ENCODE peak calls at places on chromosome 9, in four cellular contexts. One of them, this sample, is unnamed. For H3K27me3, the result is how much of the 10 kb centered on the place peaks cover.

GRCh38 chr9:27572918-27573698 is at the start of gene C9orf72:
- DNase-seq in astrocyte: peak
- DNase-seq in lung: peak
- DNase-seq in psoas muscle: peak
- DNase-seq in this sample: peak

GRCh38 chr9:129403743-129404620 is 216.9 kb downstream of the C9orf50 start:
- DNase-seq in astrocyte: no peak
- DNase-seq in lung: no peak
- DNase-seq in psoas muscle: peak
- DNase-seq in this sample: no peak

GRCh38 chr9:84711936-84712335 is 42.4 kb downstream of the NTRK2 start:
- DNase-seq in astrocyte: peak
- DNase-seq in lung: no peak
- DNase-seq in psoas muscle: peak
- DNase-seq in this sample: no peak

GRCh38 chr9:114153761-114154596 is 1.4 kb upstream of the COL27A1 start:
- DNase-seq in astrocyte: peak
- DNase-seq in lung: no peak
- DNase-seq in psoas muscle: no peak
- DNase-seq in this sample: no peak

GRCh38 chr9:80994892-80995291 is 694.5 kb downstream of the TLE1 start:
- DNase-seq in astrocyte: peak
- DNase-seq in lung: no peak
- DNase-seq in psoas muscle: no peak
- DNase-seq in this sample: no peak

GRCh38 chr9:7402704-7403389 is 396.7 kb downstream of the DMAC1 start:
- DNase-seq in astrocyte: no peak
- DNase-seq in lung: no peak
- DNase-seq in psoas muscle: no peak
- DNase-seq in this sample: no peak

GRCh38 chr9:114149765-114150340 is 5.5 kb upstream of the COL27A1 start:
- DNase-seq in astrocyte: no peak
- DNase-seq in lung: no peak
- DNase-seq in psoas muscle: no peak
- DNase-seq in this sample: no peak

GRCh38 chr9:98324801-98325200 is 69.4 kb upstream of the TBC1D2 start:
- DNase-seq in astrocyte: no peak
- DNase-seq in lung: no peak
- DNase-seq in psoas muscle: no peak
- DNase-seq in this sample: no peak

GRCh38 chr9:72401396-72401795 is 36.4 kb upstream of the ZFAND5 start:
- DNase-seq in astrocyte: no peak
- DNase-seq in lung: no peak
- DNase-seq in psoas muscle: no peak
- DNase-seq in this sample: no peak

GRCh38 chr9:131657890-131658752 is 81.8 kb downstream of the RAPGEF1 start:
- DNase-seq in astrocyte: peak
- DNase-seq in lung: no peak
- DNase-seq in psoas muscle: no peak
- DNase-seq in this sample: no peak

GRCh38 chr9:18260527-18260926 is 213.4 kb upstream of the ADAMTSL1 start:
- DNase-seq in astrocyte: peak
- DNase-seq in lung: no peak
- DNase-seq in psoas muscle: no peak
- DNase-seq in this sample: no peak

GRCh38 chr9:134775552-134775951 is 105.1 kb upstream of the FCN2 start:
- DNase-seq in astrocyte: peak
- DNase-seq in lung: no peak
- DNase-seq in psoas muscle: no peak
- DNase-seq in this sample: no peak

DNA sequence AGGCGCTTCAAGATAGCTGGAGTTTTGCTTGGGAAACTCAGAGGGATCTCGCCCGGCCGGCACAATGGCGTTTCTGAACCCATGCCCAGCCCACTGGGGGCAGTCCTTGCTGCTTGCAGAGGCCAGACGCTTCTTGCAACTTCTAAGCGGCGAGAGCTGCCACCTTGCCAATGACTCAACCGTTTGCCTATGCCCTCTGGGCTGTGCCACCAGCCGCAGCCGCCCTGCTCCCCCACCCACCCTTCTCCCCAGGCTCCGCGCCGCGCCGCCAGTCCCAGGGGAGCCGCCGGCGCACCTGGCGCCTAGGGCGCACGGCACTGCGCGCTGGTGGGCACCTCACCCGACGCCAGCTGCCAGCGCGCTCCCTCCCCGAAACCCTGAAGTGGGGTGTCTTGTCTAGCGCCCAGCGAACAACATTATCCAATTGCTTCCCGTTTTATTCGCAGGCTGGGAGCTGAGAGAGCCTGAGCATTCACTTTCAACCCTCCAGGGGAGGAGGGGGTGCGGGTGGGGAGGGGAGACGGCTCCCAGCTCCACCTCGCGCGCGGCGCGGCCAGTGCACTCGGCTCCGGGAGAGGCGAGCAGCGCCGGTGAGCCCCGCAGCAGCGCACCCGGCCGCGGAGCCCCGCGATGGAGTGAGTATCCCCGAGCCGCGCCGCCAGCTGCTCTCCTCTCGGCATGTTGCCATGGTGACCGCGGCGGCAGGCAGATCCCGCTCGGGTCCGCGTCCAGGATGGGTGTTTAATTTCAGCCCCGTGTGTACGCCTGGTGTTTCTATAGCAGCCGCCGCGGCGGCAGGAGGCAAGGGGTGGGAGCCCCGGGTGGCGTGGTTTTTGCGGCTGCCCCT is 139.5 kb upstream of the PALM2AKAP2 start:
- DNase-seq in astrocyte: peak
- DNase-seq in lung: peak
- DNase-seq in psoas muscle: peak
- DNase-seq in this sample: peak
- H3K27me3 ChIP-seq in astrocyte: half or more
- H3K27me3 ChIP-seq in lung: under half
- H3K27me3 ChIP-seq in psoas muscle: under half
- H3K27me3 ChIP-seq in this sample: under half

GRCh38 chr9:90775657-90776056 is 26.0 kb upstream of the SYK start:
- DNase-seq in astrocyte: no peak
- DNase-seq in lung: no peak
- DNase-seq in psoas muscle: no peak
- DNase-seq in this sample: no peak
- H3K4me3 ChIP-seq in astrocyte: no peak
- H3K4me3 ChIP-seq in lung: no peak
- H3K4me3 ChIP-seq in psoas muscle: no peak
- H3K4me3 ChIP-seq in this sample: no peak

DNA sequence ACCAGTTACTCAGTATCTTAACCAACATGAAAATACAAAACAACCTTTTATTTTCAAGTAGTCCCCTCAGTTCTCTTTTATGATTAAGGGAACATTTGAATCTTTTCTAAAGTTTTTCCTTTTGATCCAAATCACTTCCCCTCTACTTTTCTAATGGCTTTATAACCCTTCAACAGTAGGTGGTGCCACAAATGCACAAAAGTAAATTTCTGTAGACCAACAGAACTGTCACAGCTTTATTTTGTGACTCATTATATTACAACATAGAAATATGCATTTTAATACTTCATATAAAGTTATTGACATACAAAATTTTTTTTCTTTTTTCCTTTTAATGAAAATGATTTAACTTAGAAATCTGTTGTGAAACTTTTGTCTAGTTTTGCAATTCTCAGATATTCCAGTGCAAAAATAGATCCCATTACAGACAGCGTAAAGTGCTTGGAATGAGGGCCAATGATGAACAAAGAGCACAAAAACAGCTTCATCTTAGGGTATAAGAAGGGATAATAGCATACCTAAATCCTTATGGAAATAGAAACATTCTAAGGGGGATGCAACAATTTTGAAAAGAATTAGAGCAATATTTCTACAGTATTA is 17.0 kb downstream of the NIPSNAP3B start:
- DNase-seq in astrocyte: no peak
- DNase-seq in lung: no peak
- DNase-seq in psoas muscle: no peak
- DNase-seq in this sample: no peak
- TF ChIP-seq CTCF in astrocyte: peak
- TF ChIP-seq CTCF in lung: peak
- TF ChIP-seq CTCF in psoas muscle: peak
- TF ChIP-seq CTCF in this sample: peak

DNA sequence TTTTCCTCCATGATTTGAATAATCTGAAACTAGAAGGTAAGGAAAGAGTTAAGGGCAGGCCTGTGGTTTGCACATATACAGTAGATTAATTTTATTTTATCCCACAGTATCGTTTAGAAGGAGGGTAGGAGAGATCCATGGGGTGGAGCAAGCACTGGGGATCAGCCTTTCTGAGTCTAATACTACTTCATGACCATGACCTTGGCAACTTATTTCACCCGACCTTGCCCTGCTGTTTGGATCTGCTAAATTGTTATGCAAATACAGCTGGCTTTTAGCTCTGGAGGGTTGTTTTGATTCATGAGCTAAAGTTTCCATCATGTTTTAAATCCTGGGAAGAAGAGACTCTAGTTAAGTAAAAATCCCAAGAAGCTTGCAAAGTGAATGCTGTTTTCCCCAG is 864 bp upstream of the GRIN3A start:
- DNase-seq in astrocyte: no peak
- DNase-seq in lung: no peak
- DNase-seq in psoas muscle: no peak
- DNase-seq in this sample: no peak
- H3K27me3 ChIP-seq in astrocyte: under half
- H3K27me3 ChIP-seq in lung: under half
- H3K27me3 ChIP-seq in psoas muscle: under half
- H3K27me3 ChIP-seq in this sample: under half

DNA sequence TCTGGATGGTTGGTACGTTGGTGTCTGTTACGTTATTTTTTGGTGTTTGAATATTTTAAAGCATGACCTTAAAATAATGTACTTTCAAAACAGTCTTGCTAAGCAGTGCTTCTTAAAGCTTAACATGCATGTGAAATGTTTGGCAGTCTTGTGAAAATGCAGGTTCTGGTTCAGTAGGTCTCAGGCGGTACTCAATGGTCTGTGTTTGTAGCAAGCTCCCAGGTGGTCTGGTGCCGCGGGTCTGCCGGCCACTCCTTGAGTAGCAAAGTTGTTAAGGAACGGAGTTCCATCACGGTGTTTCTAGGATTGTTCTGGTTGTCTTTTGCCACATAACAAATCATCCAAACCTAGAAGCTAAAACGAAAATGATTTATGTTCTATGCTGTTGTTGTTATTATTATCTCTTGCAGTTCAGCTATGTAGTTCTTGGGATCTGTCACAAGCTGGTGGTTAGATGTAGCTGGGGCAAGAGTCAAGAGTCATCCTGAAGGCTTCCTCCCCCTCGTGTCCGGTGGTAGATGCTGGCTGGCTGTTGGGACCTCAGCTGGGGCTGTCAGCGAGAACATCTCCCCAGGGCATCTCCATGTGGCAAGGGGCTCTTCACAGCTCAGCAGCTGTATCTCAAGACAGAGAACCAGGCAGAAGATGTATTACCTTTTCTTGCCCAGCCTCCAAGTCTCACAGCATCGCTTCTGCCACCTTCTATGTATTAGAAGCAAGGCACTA is 186.8 kb downstream of the PALM2AKAP2 start:
- DNase-seq in astrocyte: no peak
- DNase-seq in lung: no peak
- DNase-seq in psoas muscle: no peak
- DNase-seq in this sample: no peak
- H3K4me3 ChIP-seq in astrocyte: no peak
- H3K4me3 ChIP-seq in lung: no peak
- H3K4me3 ChIP-seq in psoas muscle: no peak
- H3K4me3 ChIP-seq in this sample: no peak

This sample was measured in BE2C.